ENCODE peak calls at places on chromosomes 4 and X, in four cellular contexts. One of them, this sample, is unnamed.
A peak's percentile ranks its signal among the peaks of the same experiment; 100 is the strongest.

GRCh38 chr4:185201983-185202962 is 1.5 kb downstream of the CFAP97 start:
- DNase-seq in stimulated activated CD8-positive, alpha-beta memory T cell treated with anti-CD3 and anti-CD28 coated beads, Interleukin-2, amount 100 ng/mL, for 48 hours: no peak
- DNase-seq in substantia nigra: no peak
- DNase-seq in NCI-H2081: no peak
- DNase-seq in this sample: no peak

GRCh38 chr4:177237291-177237690 is 72.4 kb upstream of the NEIL3 start:
- DNase-seq in stimulated activated CD8-positive, alpha-beta memory T cell treated with anti-CD3 and anti-CD28 coated beads, Interleukin-2, amount 100 ng/mL, for 48 hours: no peak
- DNase-seq in substantia nigra: no peak
- DNase-seq in NCI-H2081: no peak
- DNase-seq in this sample: no peak

GRCh38 chr4:27836505-27836904 is 975.9 kb downstream of the STIM2 start:
- DNase-seq in stimulated activated CD8-positive, alpha-beta memory T cell treated with anti-CD3 and anti-CD28 coated beads, Interleukin-2, amount 100 ng/mL, for 48 hours: no peak
- DNase-seq in substantia nigra: no peak
- DNase-seq in NCI-H2081: no peak
- DNase-seq in this sample: no peak

GRCh38 chr4:156961241-156962068 is 10.1 kb downstream of the PDGFC start:
- DNase-seq in stimulated activated CD8-positive, alpha-beta memory T cell treated with anti-CD3 and anti-CD28 coated beads, Interleukin-2, amount 100 ng/mL, for 48 hours: no peak
- DNase-seq in substantia nigra: no peak
- DNase-seq in NCI-H2081: no peak
- DNase-seq in this sample: no peak

GRCh38 chrX:107454302-107454701 is 4.8 kb downstream of the FRMPD3 start:
- DNase-seq in stimulated activated CD8-positive, alpha-beta memory T cell treated with anti-CD3 and anti-CD28 coated beads, Interleukin-2, amount 100 ng/mL, for 48 hours: no peak
- DNase-seq in substantia nigra: no peak
- DNase-seq in NCI-H2081: no peak
- DNase-seq in this sample: no peak

GRCh38 chr4:30269850-30270249 is 450.3 kb upstream of the PCDH7 start:
- DNase-seq in stimulated activated CD8-positive, alpha-beta memory T cell treated with anti-CD3 and anti-CD28 coated beads, Interleukin-2, amount 100 ng/mL, for 48 hours: no peak
- DNase-seq in substantia nigra: no peak
- DNase-seq in NCI-H2081: no peak
- DNase-seq in this sample: no peak

GRCh38 chrX:38103857-38104812 is 97.8 kb downstream of the SYTL5 start:
- DNase-seq in stimulated activated CD8-positive, alpha-beta memory T cell treated with anti-CD3 and anti-CD28 coated beads, Interleukin-2, amount 100 ng/mL, for 48 hours: no peak
- DNase-seq in substantia nigra: no peak
- DNase-seq in NCI-H2081: no peak
- DNase-seq in this sample: no peak

GRCh38 chr4:180380733-180381132 is 1862.5 kb upstream of the TENM3 start:
- DNase-seq in stimulated activated CD8-positive, alpha-beta memory T cell treated with anti-CD3 and anti-CD28 coated beads, Interleukin-2, amount 100 ng/mL, for 48 hours: no peak
- DNase-seq in substantia nigra: no peak
- DNase-seq in NCI-H2081: no peak
- DNase-seq in this sample: no peak

GRCh38 chr4:33060873-33061542 is 2340.8 kb downstream of the PCDH7 start:
- DNase-seq in stimulated activated CD8-positive, alpha-beta memory T cell treated with anti-CD3 and anti-CD28 coated beads, Interleukin-2, amount 100 ng/mL, for 48 hours: no peak
- DNase-seq in substantia nigra: no peak
- DNase-seq in NCI-H2081: peak; percentile 57
- DNase-seq in this sample: no peak

GRCh38 chr4:116015549-116015948 is 902.1 kb upstream of the NDST4 start:
- DNase-seq in stimulated activated CD8-positive, alpha-beta memory T cell treated with anti-CD3 and anti-CD28 coated beads, Interleukin-2, amount 100 ng/mL, for 48 hours: no peak
- DNase-seq in substantia nigra: no peak
- DNase-seq in NCI-H2081: no peak
- DNase-seq in this sample: no peak

GRCh38 chr4:161577604-161578301 is 586.0 kb downstream of the FSTL5 start:
- DNase-seq in stimulated activated CD8-positive, alpha-beta memory T cell treated with anti-CD3 and anti-CD28 coated beads, Interleukin-2, amount 100 ng/mL, for 48 hours: no peak
- DNase-seq in substantia nigra: no peak
- DNase-seq in NCI-H2081: no peak
- DNase-seq in this sample: no peak

GRCh38 chrX:37785569-37785968 is 5.7 kb downstream of the CYBB start:
- DNase-seq in stimulated activated CD8-positive, alpha-beta memory T cell treated with anti-CD3 and anti-CD28 coated beads, Interleukin-2, amount 100 ng/mL, for 48 hours: no peak
- DNase-seq in substantia nigra: no peak
- DNase-seq in NCI-H2081: no peak
- DNase-seq in this sample: no peak

GRCh38 chr4:137703225-137703624 is 170.9 kb upstream of the PCDH18 start:
- DNase-seq in stimulated activated CD8-positive, alpha-beta memory T cell treated with anti-CD3 and anti-CD28 coated beads, Interleukin-2, amount 100 ng/mL, for 48 hours: no peak
- DNase-seq in substantia nigra: no peak
- DNase-seq in NCI-H2081: peak; percentile 53
- DNase-seq in this sample: no peak

GRCh38 chr4:156665779-156666366 is 305.7 kb downstream of the PDGFC start:
- DNase-seq in stimulated activated CD8-positive, alpha-beta memory T cell treated with anti-CD3 and anti-CD28 coated beads, Interleukin-2, amount 100 ng/mL, for 48 hours: no peak
- DNase-seq in substantia nigra: no peak
- DNase-seq in NCI-H2081: no peak
- DNase-seq in this sample: no peak

GRCh38 chr4:6152879-6153705 is 47.3 kb downstream of the JAKMIP1 start:
- DNase-seq in stimulated activated CD8-positive, alpha-beta memory T cell treated with anti-CD3 and anti-CD28 coated beads, Interleukin-2, amount 100 ng/mL, for 48 hours: no peak
- DNase-seq in substantia nigra: no peak
- DNase-seq in NCI-H2081: no peak
- DNase-seq in this sample: no peak

GRCh38 chrX:148601034-148601433 is 100.6 kb downstream of the AFF2 start:
- DNase-seq in stimulated activated CD8-positive, alpha-beta memory T cell treated with anti-CD3 and anti-CD28 coated beads, Interleukin-2, amount 100 ng/mL, for 48 hours: no peak
- DNase-seq in substantia nigra: no peak
- DNase-seq in NCI-H2081: no peak
- DNase-seq in this sample: no peak

GRCh38 chr4:119297795-119298194 is 24.1 kb downstream of the FABP2 start:
- DNase-seq in stimulated activated CD8-positive, alpha-beta memory T cell treated with anti-CD3 and anti-CD28 coated beads, Interleukin-2, amount 100 ng/mL, for 48 hours: no peak
- DNase-seq in substantia nigra: no peak
- DNase-seq in NCI-H2081: no peak
- DNase-seq in this sample: no peak

GRCh38 chr4:576245-576821 is at the start of gene TMEM271:
- DNase-seq in stimulated activated CD8-positive, alpha-beta memory T cell treated with anti-CD3 and anti-CD28 coated beads, Interleukin-2, amount 100 ng/mL, for 48 hours: no peak
- DNase-seq in substantia nigra: no peak
- DNase-seq in NCI-H2081: no peak
- DNase-seq in this sample: no peak

GRCh38 chrX:71098302-71098701 is 2.7 kb downstream of the FOXO4 start:
- DNase-seq in stimulated activated CD8-positive, alpha-beta memory T cell treated with anti-CD3 and anti-CD28 coated beads, Interleukin-2, amount 100 ng/mL, for 48 hours: peak; percentile 52
- DNase-seq in substantia nigra: no peak
- DNase-seq in NCI-H2081: no peak
- DNase-seq in this sample: peak; percentile 8

GRCh38 chrX:23854122-23854521 is 53.6 kb downstream of the APOO start:
- DNase-seq in stimulated activated CD8-positive, alpha-beta memory T cell treated with anti-CD3 and anti-CD28 coated beads, Interleukin-2, amount 100 ng/mL, for 48 hours: no peak
- DNase-seq in substantia nigra: no peak
- DNase-seq in NCI-H2081: no peak
- DNase-seq in this sample: no peak

GRCh38 chr4:1058198-1058996 is 47.0 kb downstream of the FGFRL1 start:
- DNase-seq in stimulated activated CD8-positive, alpha-beta memory T cell treated with anti-CD3 and anti-CD28 coated beads, Interleukin-2, amount 100 ng/mL, for 48 hours: no peak
- DNase-seq in substantia nigra: no peak
- DNase-seq in NCI-H2081: no peak
- DNase-seq in this sample: peak; percentile 54

GRCh38 chr4:183434264-183435045 is 10.0 kb upstream of the CDKN2AIP start:
- DNase-seq in stimulated activated CD8-positive, alpha-beta memory T cell treated with anti-CD3 and anti-CD28 coated beads, Interleukin-2, amount 100 ng/mL, for 48 hours: no peak
- DNase-seq in substantia nigra: no peak
- DNase-seq in NCI-H2081: peak; percentile 1
- DNase-seq in this sample: no peak

GRCh38 chr4:129384974-129385373 is 289.0 kb downstream of the C4orf33 start:
- DNase-seq in stimulated activated CD8-positive, alpha-beta memory T cell treated with anti-CD3 and anti-CD28 coated beads, Interleukin-2, amount 100 ng/mL, for 48 hours: no peak
- DNase-seq in substantia nigra: no peak
- DNase-seq in NCI-H2081: no peak
- DNase-seq in this sample: no peak

GRCh38 chr4:174454815-174455473 is 67.3 kb downstream of the HPGD start:
- DNase-seq in stimulated activated CD8-positive, alpha-beta memory T cell treated with anti-CD3 and anti-CD28 coated beads, Interleukin-2, amount 100 ng/mL, for 48 hours: no peak
- DNase-seq in substantia nigra: no peak
- DNase-seq in NCI-H2081: no peak
- DNase-seq in this sample: no peak

GRCh38 chr4:86005998-86006397 is 353.9 kb downstream of the MAPK10 start:
- DNase-seq in stimulated activated CD8-positive, alpha-beta memory T cell treated with anti-CD3 and anti-CD28 coated beads, Interleukin-2, amount 100 ng/mL, for 48 hours: no peak
- DNase-seq in substantia nigra: no peak
- DNase-seq in NCI-H2081: no peak
- DNase-seq in this sample: no peak

GRCh38 chr4:103199009-103199408 is 866 bp upstream of the CENPE start:
- DNase-seq in stimulated activated CD8-positive, alpha-beta memory T cell treated with anti-CD3 and anti-CD28 coated beads, Interleukin-2, amount 100 ng/mL, for 48 hours: no peak
- DNase-seq in substantia nigra: no peak
- DNase-seq in NCI-H2081: no peak
- DNase-seq in this sample: no peak

GRCh38 chr4:4677825-4678522 is 136.1 kb upstream of the STX18 start:
- DNase-seq in stimulated activated CD8-positive, alpha-beta memory T cell treated with anti-CD3 and anti-CD28 coated beads, Interleukin-2, amount 100 ng/mL, for 48 hours: no peak
- DNase-seq in substantia nigra: no peak
- DNase-seq in NCI-H2081: no peak
- DNase-seq in this sample: no peak

GRCh38 chrX:45592067-45592466 is 391.4 kb upstream of the DIPK2B start:
- DNase-seq in stimulated activated CD8-positive, alpha-beta memory T cell treated with anti-CD3 and anti-CD28 coated beads, Interleukin-2, amount 100 ng/mL, for 48 hours: no peak
- DNase-seq in substantia nigra: no peak
- DNase-seq in NCI-H2081: no peak
- DNase-seq in this sample: no peak

This sample was measured in caudate nucleus.